ENCODE peak calls at places on chromosomes 6 and 20, in four cellular contexts. One of them, this sample, is unnamed.

GRCh38 chr20:51306521-51307358 is 235.8 kb downstream of the NFATC2 start:
- DNase-seq in A549: peak
- DNase-seq in SK-N-SH: peak
- DNase-seq in HepG2: peak
- DNase-seq in this sample: no peak

GRCh38 chr6:130578713-130579112 is 212.9 kb downstream of the TMEM200A start:
- DNase-seq in A549: no peak
- DNase-seq in SK-N-SH: no peak
- DNase-seq in HepG2: no peak
- DNase-seq in this sample: no peak

GRCh38 chr6:113976806-113977205 is 5.9 kb upstream of the HDAC2 start:
- DNase-seq in HepG2: no peak
- DNase-seq in A549: no peak
- DNase-seq in SK-N-SH: no peak
- DNase-seq in this sample: no peak

GRCh38 chr6:138012682-138013081 is 94.5 kb downstream of the PERP start:
- DNase-seq in HepG2: no peak
- DNase-seq in SK-N-SH: no peak
- DNase-seq in A549: no peak
- DNase-seq in this sample: no peak

GRCh38 chr6:15477746-15478145 is 185.1 kb downstream of the DTNBP1 start:
- DNase-seq in HepG2: no peak
- DNase-seq in A549: no peak
- DNase-seq in SK-N-SH: no peak
- DNase-seq in this sample: no peak

GRCh38 chr6:25494469-25494868 is 157.5 kb upstream of the SCGN start:
- DNase-seq in HepG2: no peak
- DNase-seq in A549: no peak
- DNase-seq in SK-N-SH: no peak
- DNase-seq in this sample: no peak

GRCh38 chr6:158876886-158877285 is 57.7 kb upstream of the EZR start:
- DNase-seq in SK-N-SH: no peak
- DNase-seq in A549: no peak
- DNase-seq in HepG2: no peak
- DNase-seq in this sample: no peak

GRCh38 chr6:91812596-91813274 is 1225.9 kb upstream of the MAP3K7 start:
- DNase-seq in A549: no peak
- DNase-seq in HepG2: no peak
- DNase-seq in SK-N-SH: no peak
- DNase-seq in this sample: no peak

GRCh38 chr20:46081074-46081473 is 8.7 kb downstream of the NCOA5 start:
- DNase-seq in SK-N-SH: no peak
- DNase-seq in A549: no peak
- DNase-seq in HepG2: no peak
- DNase-seq in this sample: no peak

GRCh38 chr6:84707161-84707560 is 57.2 kb downstream of the TBX18 start:
- DNase-seq in A549: no peak
- DNase-seq in HepG2: no peak
- DNase-seq in SK-N-SH: no peak
- DNase-seq in this sample: no peak

GRCh38 chr20:44776977-44777376 is 31.3 kb downstream of the KCNK15 start:
- DNase-seq in HepG2: peak
- DNase-seq in A549: peak
- DNase-seq in SK-N-SH: no peak
- DNase-seq in this sample: no peak

GRCh38 chr6:104625536-104625935 is 234.2 kb downstream of the HACE1 start:
- DNase-seq in A549: peak
- DNase-seq in SK-N-SH: no peak
- DNase-seq in HepG2: no peak
- DNase-seq in this sample: no peak

GRCh38 chr6:40419377-40419776 is 167.8 kb downstream of the LRFN2 start:
- DNase-seq in A549: peak
- DNase-seq in HepG2: no peak
- DNase-seq in SK-N-SH: no peak
- DNase-seq in this sample: no peak

GRCh38 chr20:35305682-35306556 is 13.7 kb upstream of the FAM83C start:
- DNase-seq in HepG2: peak
- DNase-seq in A549: peak
- DNase-seq in SK-N-SH: no peak
- DNase-seq in this sample: no peak

GRCh38 chr6:122789078-122789861 is at the start of gene SMPDL3A:
- DNase-seq in SK-N-SH: peak
- DNase-seq in HepG2: peak
- DNase-seq in A549: peak
- DNase-seq in this sample: no peak

GRCh38 chr6:122789862-122790739 is 1.0 kb downstream of the SMPDL3A start:
- DNase-seq in SK-N-SH: peak
- DNase-seq in HepG2: no peak
- DNase-seq in A549: no peak
- DNase-seq in this sample: no peak

GRCh38 chr6:122792796-122793195 is 3.7 kb downstream of the SMPDL3A start:
- DNase-seq in A549: no peak
- DNase-seq in SK-N-SH: no peak
- DNase-seq in HepG2: no peak
- DNase-seq in this sample: no peak

GRCh38 chr6:122788663-122789062 is 395 bp upstream of the SMPDL3A start:
- DNase-seq in HepG2: no peak
- DNase-seq in A549: no peak
- DNase-seq in SK-N-SH: no peak
- DNase-seq in this sample: no peak

GRCh38 chr6:122790740-122791679 is 2.0 kb downstream of the SMPDL3A start:
- DNase-seq in HepG2: peak
- DNase-seq in SK-N-SH: no peak
- DNase-seq in A549: no peak
- DNase-seq in this sample: no peak
- TF ChIP-seq PBX3 in HepG2: no peak
- TF ChIP-seq PBX3 in SK-N-SH: no peak
- TF ChIP-seq PBX3 in A549: no peak
- TF ChIP-seq PBX3 in this sample: no peak

GRCh38 chr20:63555661-63556381 is 1.9 kb downstream of the FNDC11 start:
- DNase-seq in HepG2: no peak
- DNase-seq in A549: no peak
- DNase-seq in SK-N-SH: no peak
- DNase-seq in this sample: no peak
- TF ChIP-seq PBX3 in HepG2: no peak
- TF ChIP-seq PBX3 in A549: no peak
- TF ChIP-seq PBX3 in SK-N-SH: no peak
- TF ChIP-seq PBX3 in this sample: no peak

GRCh38 chr6:23267651-23268050 is 698.3 kb downstream of the HDGFL1 start:
- DNase-seq in A549: no peak
- DNase-seq in SK-N-SH: no peak
- DNase-seq in HepG2: no peak
- DNase-seq in this sample: no peak

GRCh38 chr6:23272536-23272935 is 703.2 kb downstream of the HDGFL1 start:
- DNase-seq in A549: no peak
- DNase-seq in HepG2: no peak
- DNase-seq in SK-N-SH: no peak
- DNase-seq in this sample: no peak

GRCh38 chr6:23266536-23266935 is 697.2 kb downstream of the HDGFL1 start:
- DNase-seq in SK-N-SH: no peak
- DNase-seq in A549: no peak
- DNase-seq in HepG2: no peak
- DNase-seq in this sample: no peak

GRCh38 chr6:23265270-23265669 is 695.9 kb downstream of the HDGFL1 start:
- DNase-seq in HepG2: no peak
- DNase-seq in SK-N-SH: no peak
- DNase-seq in A549: no peak
- DNase-seq in this sample: no peak

DNA sequence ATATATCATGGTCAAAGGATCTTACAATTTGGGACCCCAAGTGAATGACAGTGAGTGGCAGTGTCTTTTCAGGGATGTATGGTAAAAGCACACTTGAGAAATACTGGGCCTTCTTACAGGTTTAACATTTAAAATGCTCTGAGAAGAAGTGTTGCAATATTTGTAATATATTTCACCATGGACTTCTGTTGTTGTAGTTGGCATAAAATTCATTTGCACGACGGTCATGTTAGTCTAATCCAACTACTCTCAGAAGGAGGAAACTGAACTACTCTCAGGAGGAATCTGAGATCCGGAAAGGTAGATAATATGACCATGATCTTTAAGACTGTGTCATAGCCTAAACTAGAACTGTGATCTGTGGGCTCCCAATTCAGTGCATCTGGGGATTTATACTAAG is 700.1 kb downstream of the HDGFL1 start:
- DNase-seq in A549: no peak
- DNase-seq in HepG2: no peak
- DNase-seq in SK-N-SH: no peak
- DNase-seq in this sample: no peak
- TF ChIP-seq PBX3 in A549: no peak
- TF ChIP-seq PBX3 in HepG2: no peak
- TF ChIP-seq PBX3 in SK-N-SH: no peak
- TF ChIP-seq PBX3 in this sample: no peak

DNA sequence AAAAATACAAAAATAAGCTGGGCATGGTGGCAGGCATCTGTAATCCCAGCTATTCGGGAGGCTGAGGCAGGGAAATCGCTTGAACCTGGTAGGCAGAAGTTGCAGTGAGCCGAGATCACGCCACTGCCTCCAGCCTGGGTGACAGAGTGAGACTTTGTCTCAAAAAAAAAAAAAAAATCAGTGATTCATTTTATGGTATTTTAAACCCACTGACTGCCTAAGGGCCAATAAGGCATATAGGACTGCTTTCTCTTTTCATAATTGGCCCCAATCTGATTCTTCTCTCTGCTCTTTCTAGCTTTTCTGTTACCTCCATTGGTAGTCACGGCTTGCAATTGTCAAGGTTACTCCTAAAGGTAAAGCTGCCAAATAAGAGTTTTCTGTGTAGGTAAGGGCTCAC is 60.2 kb upstream of the ADGRF1 start:
- DNase-seq in A549: no peak
- DNase-seq in SK-N-SH: no peak
- DNase-seq in HepG2: no peak
- DNase-seq in this sample: no peak
- TF ChIP-seq PBX3 in A549: no peak
- TF ChIP-seq PBX3 in SK-N-SH: no peak
- TF ChIP-seq PBX3 in HepG2: no peak
- TF ChIP-seq PBX3 in this sample: no peak

DNA sequence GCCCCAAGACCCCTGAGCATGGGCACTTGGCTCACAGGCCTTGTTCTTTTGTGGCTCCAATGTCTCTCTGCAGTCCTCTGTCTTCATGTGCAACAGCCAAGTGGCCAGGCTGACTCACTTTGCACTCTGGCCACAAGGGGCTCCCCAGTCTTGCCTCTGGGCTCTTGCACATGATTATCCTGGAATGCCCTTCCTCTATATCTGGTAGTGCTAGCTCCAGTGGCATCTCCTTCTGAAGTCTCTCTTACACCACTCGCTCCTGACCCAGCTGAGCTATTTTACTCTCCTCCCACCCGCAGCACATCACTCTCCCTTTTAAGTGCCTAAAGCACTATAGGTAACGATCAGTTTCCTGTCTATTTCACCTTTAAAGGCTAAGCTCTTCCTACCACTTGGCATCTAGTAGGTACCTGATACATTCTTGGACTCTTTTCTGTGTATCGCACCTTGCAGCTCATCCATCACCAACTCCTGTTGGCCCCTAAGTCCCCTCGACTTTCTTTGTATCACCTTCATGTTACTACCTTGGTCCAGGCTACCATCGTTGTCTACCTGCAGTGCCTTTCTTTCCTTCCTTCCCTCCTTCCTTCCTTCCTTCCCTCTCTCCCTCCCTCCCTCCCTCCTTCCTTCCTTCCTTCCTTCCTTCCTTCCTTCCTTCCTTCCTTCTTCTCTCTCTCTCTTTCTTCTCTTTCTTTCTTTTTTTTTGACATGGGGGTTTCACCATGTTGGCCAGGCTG is 211.9 kb upstream of the RNF24 start:
- DNase-seq in A549: peak
- DNase-seq in HepG2: peak
- DNase-seq in SK-N-SH: no peak
- DNase-seq in this sample: no peak
- TF ChIP-seq PBX3 in A549: no peak
- TF ChIP-seq PBX3 in HepG2: no peak
- TF ChIP-seq PBX3 in SK-N-SH: no peak
- TF ChIP-seq PBX3 in this sample: no peak

GRCh38 chr6:30171677-30172471 is 8.5 kb downstream of the TRIM15 start:
- DNase-seq in A549: no peak
- DNase-seq in HepG2: no peak
- DNase-seq in SK-N-SH: peak
- DNase-seq in this sample: no peak
- TF ChIP-seq PBX3 in A549: no peak
- TF ChIP-seq PBX3 in HepG2: no peak
- TF ChIP-seq PBX3 in SK-N-SH: no peak
- TF ChIP-seq PBX3 in this sample: no peak

DNA sequence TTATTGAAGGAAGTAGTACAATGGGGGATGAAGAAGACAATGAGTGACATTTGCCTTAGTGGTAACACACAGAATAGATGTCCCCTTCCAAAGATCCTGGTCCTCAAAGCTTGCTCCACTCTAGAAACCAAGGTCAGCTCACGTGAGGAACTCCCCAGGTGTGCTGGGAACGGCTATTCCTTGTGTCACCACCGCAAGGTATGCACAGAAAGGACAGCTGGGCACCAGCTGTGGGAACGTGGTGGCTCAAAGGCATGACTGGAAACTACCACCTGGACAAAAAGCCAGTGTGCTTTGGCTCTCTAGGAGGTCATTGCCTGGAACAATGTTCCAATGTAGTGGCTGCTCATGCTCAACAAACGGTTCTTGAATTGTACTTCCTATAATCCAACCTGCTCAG is 94.0 kb downstream of the SLC22A3 start:
- DNase-seq in HepG2: no peak
- DNase-seq in A549: no peak
- DNase-seq in SK-N-SH: no peak
- DNase-seq in this sample: no peak
- TF ChIP-seq PBX3 in HepG2: no peak
- TF ChIP-seq PBX3 in A549: no peak
- TF ChIP-seq PBX3 in SK-N-SH: no peak
- TF ChIP-seq PBX3 in this sample: no peak

GRCh38 chr20:8018928-8019177 is 708 bp downstream of the TMX4 start:
- DNase-seq in A549: no peak
- DNase-seq in SK-N-SH: no peak
- DNase-seq in HepG2: no peak
- DNase-seq in this sample: peak
- TF ChIP-seq PBX3 in A549: no peak
- TF ChIP-seq PBX3 in SK-N-SH: no peak
- TF ChIP-seq PBX3 in HepG2: no peak
- TF ChIP-seq PBX3 in this sample: no peak